ENCODE peak calls at places on chromosomes 5 and 9, in six cellular contexts. N, K, L, R, J and Z are unnamed samples.

GRCh38 chr5:72956324-72957140 is 691 bp downstream of the FCHO2 start:
- DNase-seq in N (peak; percentile 75), K (peak; percentile 52), L (peak; percentile 48), R (peak; percentile 60), J (peak; percentile 6), Z (peak; percentile 78)

GRCh38 chr9:123771690-123772089 is 158.2 kb downstream of the DENND1A start:
- DNase-seq in N (no peak), K (no peak), L (no peak), R (no peak), J (no peak), Z (no peak)

GRCh38 chr5:149837680-149838269 is 106.8 kb downstream of the PDE6A start:
- DNase-seq in N (peak; percentile 74), K (peak; percentile 57), L (peak; percentile 38), R (peak; percentile 34), J (no peak), Z (no peak)

GRCh38 chr5:219492-219891 is 1.4 kb downstream of the SDHA start:
- DNase-seq in N (peak; percentile 47), K (no peak), L (no peak), R (peak; percentile 69), J (no peak), Z (no peak)

GRCh38 chr9:128689293-128689770 is 310 bp downstream of the SET start:
- DNase-seq in N (peak; percentile 29), K (peak; percentile 60), L (peak; percentile 43), R (no peak), J (peak; percentile 35), Z (no peak)

GRCh38 chr9:77892171-77892570 is 139.4 kb downstream of the GNAQ start:
- DNase-seq in N (no peak), K (no peak), L (no peak), R (no peak), J (no peak), Z (no peak)

GRCh38 chr5:5025774-5026406 is 114.2 kb upstream of the ADAMTS16 start:
- DNase-seq in N (no peak), K (no peak), L (no peak), R (no peak), J (no peak), Z (no peak)

GRCh38 chr5:36630201-36630968 is 24.0 kb downstream of the SLC1A3 start:
- DNase-seq in N (no peak), K (no peak), L (no peak), R (no peak), J (no peak), Z (no peak)

GRCh38 chr9:31210982-31211570 is 1173.4 kb upstream of the ACO1 start:
- DNase-seq in N (no peak), K (no peak), L (no peak), R (no peak), J (no peak), Z (no peak)

GRCh38 chr5:34488984-34489383 is 167.1 kb upstream of the RAI14 start:
- DNase-seq in N (no peak), K (no peak), L (no peak), R (no peak), J (no peak), Z (no peak)

GRCh38 chr5:163104496-163104895 is 332.9 kb upstream of the CCNG1 start:
- DNase-seq in N (no peak), K (no peak), L (no peak), R (no peak), J (no peak), Z (no peak)

GRCh38 chr9:130320697-130321080 is 55.1 kb downstream of the HMCN2 start:
- DNase-seq in N (no peak), K (no peak), L (peak; percentile 27), R (no peak), J (no peak), Z (no peak)

GRCh38 chr5:53481887-53482716 is 1.7 kb downstream of the FST start:
- DNase-seq in N (peak; percentile 75), K (peak; percentile 57), L (peak; percentile 66), R (peak; percentile 41), J (peak; percentile 48), Z (no peak)

GRCh38 chr5:38866362-38867070 is 20.7 kb downstream of the OSMR start:
- DNase-seq in N (peak; percentile 13), K (no peak), L (no peak), R (no peak), J (no peak), Z (no peak)

GRCh38 chr5:1002836-1003235 is 5.8 kb upstream of the NKD2 start:
- DNase-seq in N (no peak), K (peak; percentile 21), L (no peak), R (no peak), J (no peak), Z (peak; percentile 39)

GRCh38 chr9:121701736-121702261 is 50.4 kb downstream of the DAB2IP start:
- DNase-seq in N (no peak), K (no peak), L (no peak), R (no peak), J (no peak), Z (no peak)

GRCh38 chr5:139138790-139139189 is 59.4 kb downstream of the SIL1 start:
- DNase-seq in N (peak; percentile 47), K (no peak), L (no peak), R (peak; percentile 56), J (no peak), Z (no peak)

GRCh38 chr9:133141833-133142594 is 21.0 kb upstream of the RALGDS start:
- DNase-seq in N (no peak), K (peak; percentile 65), L (peak; percentile 62), R (no peak), J (no peak), Z (no peak)

GRCh38 chr9:114037961-114038723 is 40.0 kb downstream of the AMBP start:
- DNase-seq in N (no peak), K (no peak), L (peak; percentile 8), R (no peak), J (no peak), Z (peak; percentile 54)

GRCh38 chr9:87876708-87877107 is 6.0 kb upstream of the SPATA31E1 start:
- DNase-seq in N (no peak), K (no peak), L (peak; percentile 8), R (no peak), J (no peak), Z (peak; percentile 45)